ENCODE peak calls at places on chromosomes 2 and 18, in seven cellular contexts. Z is endothelial cell, L is HCT116, W is endodermal cell, R is HFFc6, D is breast epithelium, N is mucosa of descending colon. Q is an unnamed sample.
A peak's percentile ranks its signal among the peaks of the same experiment; 100 is the strongest.

GRCh38 chr18:70450658-70451253 is 161.9 kb downstream of the SOCS6 start:
- DNase-seq in R (no peak), Z (no peak), W (no peak), L (peak; percentile 23), D (no peak), N (no peak), Q (no peak)

GRCh38 chr2:105431367-105432088 is 32.7 kb upstream of the FHL2 start:
- DNase-seq in R (no peak), W (no peak), L (no peak), D (peak; percentile 63), Z (no peak), N (no peak), Q (no peak)

GRCh38 chr2:45406626-45407025 is 204.4 kb downstream of the SRBD1 start:
- DNase-seq in W (no peak), Z (no peak), R (no peak), N (no peak), D (no peak), L (no peak), Q (no peak)

GRCh38 chr2:42743667-42744005 is 20.3 kb downstream of the OXER1 start:
- DNase-seq in W (no peak), D (no peak), N (no peak), Z (no peak), L (no peak), R (no peak), Q (no peak)

GRCh38 chr2:99451280-99451679 is 38.5 kb downstream of the REV1 start:
- DNase-seq in L (no peak), N (no peak), W (no peak), D (no peak), R (no peak), Z (no peak), Q (no peak)

GRCh38 chr2:222176890-222177289 is 121.9 kb downstream of the PAX3 start:
- DNase-seq in N (no peak), R (no peak), W (peak; percentile 55), L (no peak), Z (no peak), D (no peak), Q (no peak)

GRCh38 chr2:172745636-172746035 is 10.0 kb downstream of the RAPGEF4 start:
- DNase-seq in Z (no peak), N (no peak), D (no peak), R (no peak), W (no peak), L (no peak), Q (no peak)

GRCh38 chr18:12838178-12838634 is 45.8 kb downstream of the PTPN2 start:
- DNase-seq in R (peak; percentile 87), Z (no peak), L (no peak), W (peak; percentile 51), N (peak; percentile 80), D (no peak), Q (no peak)

GRCh38 chr18:44719519-44720060 is 38.9 kb downstream of the SETBP1 start:
- DNase-seq in N (no peak), D (no peak), L (no peak), R (no peak), W (no peak), Z (no peak), Q (no peak)

GRCh38 chr2:103809946-103810345 is 1044.0 kb upstream of the POU3F3 start:
- DNase-seq in Z (no peak), R (no peak), W (peak; percentile 61), L (no peak), D (no peak), N (no peak), Q (no peak)

GRCh38 chr18:44518666-44519065 is 162.0 kb upstream of the SETBP1 start:
- DNase-seq in D (no peak), R (no peak), Z (no peak), L (no peak), N (no peak), W (no peak), Q (no peak)

GRCh38 chr2:233449921-233450853 is 95.9 kb downstream of the DGKD start:
- DNase-seq in L (no peak), Z (no peak), D (peak; percentile 43), W (peak; percentile 34), R (no peak), N (no peak), Q (no peak)

GRCh38 chr2:233448565-233448964 is 94.3 kb downstream of the DGKD start:
- DNase-seq in Z (no peak), D (peak; percentile 7), L (no peak), W (no peak), N (no peak), R (no peak), Q (no peak)

GRCh38 chr2:233447506-233448219 is 93.4 kb downstream of the DGKD start:
- DNase-seq in L (no peak), W (peak; percentile 46), N (no peak), R (no peak), D (no peak), Z (no peak), Q (no peak)

GRCh38 chr2:233448220-233448559 is 93.9 kb downstream of the DGKD start:
- DNase-seq in Z (peak; percentile 41), W (peak; percentile 81), R (no peak), D (peak; percentile 46), N (no peak), L (no peak), Q (no peak)

GRCh38 chr2:233449071-233449901 is 95.0 kb downstream of the DGKD start:
- DNase-seq in W (peak; percentile 93), N (peak; percentile 48), D (peak; percentile 43), Z (peak; percentile 76), L (no peak), R (peak; percentile 60), Q (no peak)
- TF ChIP-seq CTCF in W (peak; percentile 84), N (no peak), D (peak; percentile 26), Z (peak; percentile 77), L (no peak), R (peak; percentile 86), Q (peak; percentile 62)

DNA sequence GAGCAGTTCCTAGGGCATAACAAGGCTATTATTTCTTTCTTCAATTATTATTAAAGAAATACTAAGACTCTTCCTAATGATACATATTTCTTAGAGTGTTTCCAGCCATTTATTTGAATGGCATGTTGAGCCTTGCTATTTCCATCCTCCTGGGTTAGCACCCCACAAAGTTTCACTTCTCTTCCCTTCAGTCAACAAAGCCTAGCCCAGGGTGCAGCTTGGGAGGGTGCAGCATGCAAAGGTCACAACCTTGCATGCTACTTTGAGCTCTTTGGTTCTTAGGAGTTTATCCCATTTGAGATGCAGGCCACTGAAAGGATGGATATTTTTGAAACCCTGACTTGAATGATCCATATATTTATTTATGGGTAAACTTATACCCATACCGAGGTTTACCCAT is 454.4 kb upstream of the MEIS1 start:
- DNase-seq in Z (no peak), R (no peak), D (no peak), N (no peak), L (no peak), W (no peak), Q (no peak)
- TF ChIP-seq CTCF in Z (no peak), R (no peak), D (no peak), N (no peak), L (no peak), W (no peak), Q (no peak)

GRCh38 chr2:159133795-159134194 is 152.7 kb downstream of the WDSUB1 start:
- DNase-seq in L (no peak), R (peak; percentile 27), W (no peak), Z (no peak), N (no peak), D (no peak), Q (no peak)
- TF ChIP-seq CTCF in L (no peak), R (peak; percentile 46), W (no peak), Z (no peak), N (no peak), D (no peak), Q (no peak)

GRCh38 chr2:133747965-133748700 is 179.9 kb upstream of the NCKAP5 start:
- DNase-seq in Z (no peak), R (peak; percentile 29), L (no peak), D (no peak), W (no peak), N (no peak), Q (no peak)

GRCh38 chr2:133755515-133756311 is 187.4 kb upstream of the NCKAP5 start:
- DNase-seq in D (no peak), Z (no peak), L (no peak), N (peak; percentile 7), W (no peak), R (peak; percentile 84), Q (no peak)

GRCh38 chr2:133756833-133757232 is 188.6 kb upstream of the NCKAP5 start:
- DNase-seq in L (no peak), D (no peak), W (no peak), N (no peak), R (no peak), Z (no peak), Q (no peak)

GRCh38 chr2:133753665-133754064 is 185.4 kb upstream of the NCKAP5 start:
- DNase-seq in D (no peak), Z (no peak), W (no peak), R (no peak), L (no peak), N (no peak), Q (no peak)
- TF ChIP-seq CTCF in D (no peak), Z (no peak), W (no peak), R (no peak), L (no peak), N (no peak), Q (no peak)

GRCh38 chr2:1600191-1601063 is 143.9 kb downstream of the PXDN start:
- DNase-seq in Z (no peak), W (peak; percentile 43), D (no peak), R (peak; percentile 42), N (peak; percentile 36), L (no peak), Q (no peak)

GRCh38 chr2:1599301-1600085 is 144.8 kb downstream of the PXDN start:
- DNase-seq in N (no peak), Z (no peak), W (peak; percentile 53), L (no peak), R (no peak), D (no peak), Q (peak; percentile 24)

GRCh38 chr2:1601471-1602358 is 142.6 kb downstream of the PXDN start:
- DNase-seq in W (peak; percentile 45), D (no peak), L (no peak), Z (no peak), R (no peak), N (peak; percentile 27), Q (no peak)

GRCh38 chr2:1602359-1603010 is 141.8 kb downstream of the PXDN start:
- DNase-seq in N (no peak), D (no peak), R (no peak), Z (no peak), W (no peak), L (no peak), Q (no peak)

DNA sequence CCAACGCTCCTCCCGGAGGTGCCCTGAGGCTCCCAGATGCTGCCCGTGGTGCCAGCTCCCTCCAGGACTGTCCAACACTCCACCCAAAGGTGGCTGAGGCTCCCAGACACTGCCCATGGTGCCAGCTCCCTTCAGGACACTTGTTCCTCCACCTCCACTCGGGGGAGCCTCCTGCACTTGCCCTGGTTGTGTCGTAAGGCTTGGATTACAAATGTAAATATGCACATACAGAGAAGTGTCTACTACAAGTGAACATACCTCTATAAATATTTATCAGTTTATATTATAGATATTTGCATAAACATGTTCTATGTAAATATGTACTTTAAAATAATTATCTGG is 143.3 kb downstream of the PXDN start:
- DNase-seq in R (no peak), D (no peak), W (no peak), L (no peak), Z (no peak), N (no peak), Q (no peak)
- TF ChIP-seq CTCF in R (no peak), D (no peak), W (no peak), L (no peak), Z (no peak), N (no peak), Q (no peak)

Q was measured in mesothelial cell of epicardium.